ENCODE peak calls at places on chromosomes 1 and 21, in ten cellular contexts. I is uterus, X is left ventricle myocardium inferior, Q is OCI-LY7, L is transverse colon, W is gastrocnemius medialis, N is left lung, O is SJCRH30, A is NT2/D1, T is IMR-90. P is an unnamed sample.

GRCh38 chr1:97190326-97190725 is 468.7 kb downstream of the PTBP2 start:
- DNase-seq in I (no peak), X (no peak), Q (no peak), L (no peak), W (no peak), N (no peak), O (no peak), A (no peak), T (peak; percentile 76), P (no peak)

GRCh38 chr1:163744488-163744887 is 422.7 kb downstream of the NUF2 start:
- DNase-seq in I (no peak), X (no peak), Q (no peak), L (no peak), W (no peak), N (no peak), O (no peak), A (no peak), T (no peak), P (no peak)

GRCh38 chr1:21909787-21910503 is 27.2 kb downstream of the HSPG2 start:
- DNase-seq in I (peak; percentile 85), X (peak; percentile 78), Q (no peak), L (no peak), W (peak; percentile 59), N (peak; percentile 69), O (peak; percentile 85), A (peak; percentile 58), T (peak; percentile 60), P (peak; percentile 80)

GRCh38 chr1:6984996-6985395 is 199.7 kb downstream of the CAMTA1 start:
- DNase-seq in I (no peak), X (no peak), Q (no peak), L (no peak), W (no peak), N (no peak), O (no peak), A (no peak), T (no peak), P (no peak)

GRCh38 chr1:178797590-178797989 is 72.5 kb downstream of the RALGPS2 start:
- DNase-seq in I (no peak), X (no peak), Q (no peak), L (no peak), W (no peak), N (no peak), O (no peak), A (no peak), T (no peak), P (no peak)

GRCh38 chr21:29441651-29442050 is 142.9 kb downstream of the BACH1 start:
- DNase-seq in I (no peak), X (no peak), Q (no peak), L (no peak), W (no peak), N (no peak), O (no peak), A (no peak), T (no peak), P (no peak)

GRCh38 chr1:212062832-212063438 is 27.4 kb downstream of the DTL start:
- DNase-seq in I (no peak), X (no peak), Q (peak; percentile 60), L (no peak), W (no peak), N (no peak), O (peak; percentile 11), A (no peak), T (peak; percentile 57), P (no peak)

GRCh38 chr1:216193839-216194443 is 229.3 kb downstream of the USH2A start:
- DNase-seq in I (no peak), X (no peak), Q (no peak), L (no peak), W (no peak), N (no peak), O (no peak), A (no peak), T (no peak), P (no peak)

GRCh38 chr1:58839871-58840835 is 56.3 kb upstream of the JUN start:
- DNase-seq in I (no peak), X (no peak), Q (no peak), L (no peak), W (no peak), N (no peak), O (no peak), A (no peak), T (peak; percentile 56), P (no peak)

GRCh38 chr1:40651138-40651857 is 14.2 kb downstream of the RIMS3 start:
- DNase-seq in I (no peak), X (peak; percentile 43), Q (no peak), L (peak; percentile 75), W (peak; percentile 59), N (no peak), O (no peak), A (no peak), T (no peak), P (no peak)

GRCh38 chr1:212257157-212257556 is 28.1 kb upstream of the PPP2R5A start:
- DNase-seq in I (no peak), X (no peak), Q (no peak), L (no peak), W (no peak), N (no peak), O (no peak), A (no peak), T (no peak), P (no peak)

GRCh38 chr1:182629674-182630073 is 25.5 kb upstream of the RGS16 start:
- DNase-seq in I (no peak), X (no peak), Q (peak; percentile 59), L (no peak), W (no peak), N (no peak), O (no peak), A (no peak), T (no peak), P (no peak)

GRCh38 chr1:65650682-65651081 is 142.0 kb upstream of the PDE4B start:
- DNase-seq in I (no peak), X (no peak), Q (no peak), L (no peak), W (no peak), N (no peak), O (no peak), A (no peak), T (no peak), P (no peak)

GRCh38 chr1:77513839-77514763 is 168.4 kb downstream of the ZZZ3 start:
- DNase-seq in I (no peak), X (no peak), Q (no peak), L (no peak), W (no peak), N (no peak), O (peak; percentile 88), A (peak; percentile 65), T (peak; percentile 86), P (no peak)

GRCh38 chr1:59377350-59377904 is 80.5 kb downstream of the FGGY start:
- DNase-seq in I (no peak), X (no peak), Q (no peak), L (no peak), W (no peak), N (no peak), O (no peak), A (no peak), T (no peak), P (no peak)

GRCh38 chr1:107532318-107532717 is 391.5 kb downstream of the NTNG1 start:
- DNase-seq in I (no peak), X (no peak), Q (no peak), L (no peak), W (no peak), N (no peak), O (no peak), A (no peak), T (no peak), P (no peak)

DNA sequence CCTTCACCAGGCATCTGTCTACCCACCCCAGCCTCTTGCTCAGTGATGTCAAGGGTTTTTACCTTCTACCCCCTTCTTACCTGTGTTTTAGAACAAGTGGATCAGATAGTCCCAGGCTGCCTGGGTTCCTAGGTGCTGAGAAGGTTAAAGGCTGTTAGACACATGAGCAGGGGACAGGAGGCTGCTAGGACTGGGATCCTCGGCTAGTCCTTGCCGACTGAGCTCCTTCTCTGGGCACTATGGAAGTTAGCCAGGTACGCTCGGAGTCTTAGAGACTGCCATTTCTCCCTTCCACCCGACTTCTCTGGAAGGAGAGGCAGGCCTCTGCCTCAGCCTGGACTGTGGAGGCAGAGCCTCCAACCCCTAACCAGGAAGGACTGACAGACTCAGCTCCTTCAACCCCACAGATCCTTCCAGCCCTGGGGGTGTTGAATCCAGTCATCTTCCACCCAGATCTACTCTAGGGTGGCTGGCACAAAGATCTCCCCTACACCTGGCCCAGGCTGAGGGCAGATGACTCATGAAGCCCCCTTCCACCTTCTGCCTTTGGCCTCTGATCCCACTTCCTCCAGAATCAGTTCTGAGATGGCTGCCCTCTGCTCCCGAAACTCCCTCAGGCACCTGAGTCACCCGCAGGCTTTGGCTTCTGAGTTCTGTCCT is at the start of gene DYNLT4:
- DNase-seq in I (no peak), X (no peak), Q (no peak), L (no peak), W (no peak), N (no peak), O (no peak), A (no peak), T (no peak), P (no peak)
- H3K4me3 ChIP-seq in I (peak within 1 kb of the TSS; percentile 46), X (peak within 1 kb of the TSS; percentile 61), Q (no peak within 1 kb of the TSS), L (no peak within 1 kb of the TSS), W (peak within 1 kb of the TSS; percentile 36), N (peak within 1 kb of the TSS; percentile 25), O (peak within 1 kb of the TSS; percentile 28), A (peak within 1 kb of the TSS; percentile 6), T (no peak within 1 kb of the TSS), P (peak within 1 kb of the TSS; percentile 48)

DNA sequence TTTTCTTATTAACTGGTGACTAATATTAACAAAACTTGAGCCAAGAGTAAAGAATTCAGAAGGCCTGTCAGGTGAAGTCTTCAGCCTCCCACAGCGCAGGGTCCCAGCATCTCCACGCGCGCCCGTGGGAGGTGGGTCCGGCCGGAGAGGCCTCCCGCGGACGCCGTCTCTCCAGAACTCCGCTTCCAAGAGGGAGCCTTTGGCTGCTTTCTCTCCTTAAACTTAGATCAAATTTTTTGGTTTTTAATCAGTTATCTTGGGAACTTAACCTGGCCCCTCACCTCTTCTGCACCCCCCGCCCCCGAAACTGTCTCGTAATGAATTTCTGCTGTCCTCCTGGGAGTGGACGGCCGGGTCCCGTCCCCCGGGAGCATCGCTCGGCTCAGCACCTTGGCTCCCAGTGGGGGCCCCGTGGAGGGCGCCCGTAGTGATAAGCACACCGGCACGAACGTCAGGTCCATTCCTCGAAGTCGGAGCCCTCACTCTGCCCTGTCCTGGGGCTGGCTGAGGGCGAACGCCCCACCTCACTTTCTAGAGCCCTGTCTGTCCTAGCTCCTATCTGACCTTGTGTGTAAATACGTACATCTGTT is 29.5 kb upstream of the TRAPPC10 start:
- DNase-seq in I (no peak), X (no peak), Q (no peak), L (no peak), W (no peak), N (no peak), O (no peak), A (no peak), T (no peak), P (no peak)
- H3K4me1 ChIP-seq in I (no peaks in the 10 kb centered on the region), X (peaks cover 21% of the 10 kb centered on the region), Q (no peaks in the 10 kb centered on the region), L (no peaks in the 10 kb centered on the region), W (peaks cover 2% of the 10 kb centered on the region), N (no peaks in the 10 kb centered on the region), O (peaks cover 6% of the 10 kb centered on the region), A (peaks cover 22% of the 10 kb centered on the region), T (no peaks in the 10 kb centered on the region), P (no peaks in the 10 kb centered on the region)

GRCh38 chr1:1004780-1005697 is 5.1 kb upstream of the HES4 start:
- DNase-seq in I (peak; percentile 19), X (no peak), Q (no peak), L (peak; percentile 36), W (peak; percentile 58), N (peak; percentile 62), O (peak; percentile 88), A (no peak), T (peak; percentile 66), P (no peak)
- H3K4me3 ChIP-seq in I (no peak overlapping the region), X (no peak overlapping the region), Q (no peak overlapping the region), L (no peak overlapping the region), W (no peak overlapping the region), N (no peak overlapping the region), O (peak overlapping the region; percentile 27), A (no peak overlapping the region), T (no peak overlapping the region), P (no peak overlapping the region)

GRCh38 chr1:109181807-109182163 is 31.9 kb upstream of the SARS1 start:
- DNase-seq in I (no peak), X (no peak), Q (no peak), L (no peak), W (no peak), N (no peak), O (no peak), A (no peak), T (no peak), P (no peak)
- H3K4me1 ChIP-seq in I (no peaks in the 10 kb centered on the region), X (peaks cover 9% of the 10 kb centered on the region), Q (no peaks in the 10 kb centered on the region), L (no peaks in the 10 kb centered on the region), W (no peaks in the 10 kb centered on the region), N (peaks cover 26% of the 10 kb centered on the region), O (no peaks in the 10 kb centered on the region), A (no peaks in the 10 kb centered on the region), T (peaks cover 14% of the 10 kb centered on the region), P (no peaks in the 10 kb centered on the region)

P was measured in tibial artery.